ENCODE peak calls at places on chromosomes 1 and 21, in four cellular contexts. I, C, O and R are unnamed samples.
A peak's percentile ranks its signal among the peaks of the same experiment; 100 is the strongest.

GRCh38 chr1:243621973-243622372 is 228.1 kb downstream of the AKT3 start:
- DNase-seq in C (no peak), I (no peak), O (no peak), R (no peak)

GRCh38 chr1:180912801-180913616 is at the start of gene KIAA1614:
- DNase-seq in C (no peak), O (no peak), I (peak; percentile 81), R (peak; percentile 97)

GRCh38 chr1:8847990-8848389 is 30.5 kb downstream of the ENO1 start:
- DNase-seq in O (no peak), I (no peak), C (no peak), R (no peak)

GRCh38 chr1:164991763-164992162 is 364.8 kb downstream of the LMX1A start:
- DNase-seq in O (no peak), I (no peak), C (no peak), R (peak; percentile 37)

GRCh38 chr1:31122779-31123178 is 57.3 kb upstream of the PUM1 start:
- DNase-seq in O (no peak), I (peak; percentile 18), C (no peak), R (no peak)

GRCh38 chr1:185645201-185645640 is 89.0 kb upstream of the HMCN1 start:
- DNase-seq in O (no peak), I (peak; percentile 24), C (no peak), R (no peak)

GRCh38 chr1:24294228-24294672 is 24.9 kb upstream of the GRHL3 start:
- DNase-seq in I (peak; percentile 98), C (no peak), O (no peak), R (peak; percentile 79)

GRCh38 chr1:18836654-18837053 is 22.8 kb downstream of the TAS1R2 start:
- DNase-seq in I (no peak), O (peak; percentile 64), C (peak; percentile 22), R (no peak)

GRCh38 chr1:244394346-244394745 is 57.4 kb downstream of the ADSS2 start:
- DNase-seq in O (no peak), I (no peak), C (no peak), R (no peak)

GRCh38 chr1:79929356-79929755 is 922.8 kb upstream of the ADGRL4 start:
- DNase-seq in O (no peak), I (peak; percentile 5), C (no peak), R (no peak)

GRCh38 chr1:166069390-166069789 is 97.4 kb downstream of the FAM78B start:
- DNase-seq in O (peak; percentile 63), I (peak; percentile 24), C (no peak), R (no peak)

GRCh38 chr1:183023601-183024351 is 556 bp downstream of the LAMC1 start:
- DNase-seq in C (peak; percentile 61), I (peak; percentile 74), O (peak; percentile 84), R (peak; percentile 83)

GRCh38 chr1:205262706-205263105 is 35.0 kb downstream of the TMCC2 start:
- DNase-seq in O (no peak), C (no peak), I (no peak), R (peak; percentile 76)

GRCh38 chr1:172449585-172450523 is 6.0 kb upstream of the PIGC start:
- DNase-seq in C (peak; percentile 39), I (peak; percentile 83), O (peak; percentile 84), R (peak; percentile 47)

GRCh38 chr1:228547464-228547792 is 60.2 kb downstream of the RNF187 start:
- DNase-seq in C (no peak), O (no peak), I (no peak), R (no peak)

GRCh38 chr21:24861471-24861870 is 745.8 kb downstream of the MRPL39 start:
- DNase-seq in I (no peak), O (no peak), C (no peak), R (no peak)

GRCh38 chr1:51664412-51665240 is 47.7 kb downstream of the OSBPL9 start:
- DNase-seq in O (no peak), C (no peak), I (peak; percentile 65), R (peak; percentile 32)

GRCh38 chr1:1876335-1876935 is 14.5 kb downstream of the GNB1 start:
- DNase-seq in I (peak; percentile 61), O (no peak), C (no peak), R (peak; percentile 78)

GRCh38 chr1:234750922-234751595 is 141.1 kb upstream of the IRF2BP2 start:
- DNase-seq in I (no peak), C (no peak), O (no peak), R (no peak)

GRCh38 chr1:230728710-230729392 is 14.9 kb upstream of the AGT start:
- DNase-seq in C (no peak), O (no peak), I (no peak), R (no peak)

GRCh38 chr1:117674521-117675400 is 68.9 kb downstream of the TENT5C start:
- DNase-seq in C (no peak), I (peak; percentile 76), O (peak; percentile 74), R (peak; percentile 90)

GRCh38 chr1:109218516-109218915 is 4.8 kb downstream of the SARS1 start:
- DNase-seq in O (no peak), C (no peak), I (no peak), R (no peak)

GRCh38 chr1:47432071-47433036 is 5.5 kb upstream of the FOXD2 start:
- DNase-seq in I (peak; percentile 88), C (no peak), O (peak; percentile 82), R (peak; percentile 97)

GRCh38 chr21:39502631-39503030 is 50.9 kb downstream of the SH3BGR start:
- DNase-seq in C (no peak), O (no peak), I (no peak), R (peak; percentile 31)

GRCh38 chr1:177912991-177913390 is 56.9 kb downstream of the SEC16B start:
- DNase-seq in O (no peak), C (no peak), I (no peak), R (no peak)

GRCh38 chr1:115491303-115492018 is 150.3 kb upstream of the VANGL1 start:
- DNase-seq in I (no peak), C (no peak), O (no peak), R (no peak)

GRCh38 chr21:16968436-16968835 is 544.4 kb upstream of the CXADR start:
- DNase-seq in C (no peak), O (no peak), I (no peak), R (no peak)

GRCh38 chr1:179447489-179447888 is 81.7 kb downstream of the AXDND1 start:
- DNase-seq in I (peak; percentile 23), O (peak; percentile 66), C (peak; percentile 12), R (no peak)

GRCh38 chr21:44612029-44612486 is at the start of gene KRTAP10-8:
- DNase-seq in C (no peak), I (no peak), O (no peak), R (no peak)

GRCh38 chr1:93769767-93770166 is 88.1 kb upstream of the BCAR3 start:
- DNase-seq in O (no peak), C (no peak), I (no peak), R (no peak)

GRCh38 chr1:14826172-14826636 is 227.7 kb downstream of the KAZN start:
- DNase-seq in O (no peak), I (peak; percentile 93), C (no peak), R (peak; percentile 54)

GRCh38 chr1:168225476-168226190 is at the start of gene SFT2D2:
- DNase-seq in O (peak; percentile 94), I (peak; percentile 88), C (peak; percentile 49), R (peak; percentile 96)

GRCh38 chr1:213284626-213285025 is 233.6 kb downstream of the RPS6KC1 start:
- DNase-seq in O (no peak), I (peak; percentile 55), C (no peak), R (peak; percentile 67)

GRCh38 chr1:77556045-77556444 is 126.4 kb downstream of the ZZZ3 start:
- DNase-seq in I (no peak), O (no peak), C (no peak), R (no peak)

GRCh38 chr1:11070876-11071275 is 11.1 kb upstream of the SRM start:
- DNase-seq in I (no peak), O (no peak), C (no peak), R (peak; percentile 13)

GRCh38 chr1:11067716-11068495 is 8.1 kb upstream of the SRM start:
- DNase-seq in C (no peak), I (no peak), O (no peak), R (peak; percentile 51)

GRCh38 chr1:11071463-11072215 is 11.8 kb upstream of the SRM start:
- DNase-seq in O (peak; percentile 61), I (no peak), C (no peak), R (peak; percentile 22)

GRCh38 chr1:11068556-11069232 is 8.9 kb upstream of the SRM start:
- DNase-seq in I (no peak), O (no peak), C (no peak), R (peak; percentile 62)

DNA sequence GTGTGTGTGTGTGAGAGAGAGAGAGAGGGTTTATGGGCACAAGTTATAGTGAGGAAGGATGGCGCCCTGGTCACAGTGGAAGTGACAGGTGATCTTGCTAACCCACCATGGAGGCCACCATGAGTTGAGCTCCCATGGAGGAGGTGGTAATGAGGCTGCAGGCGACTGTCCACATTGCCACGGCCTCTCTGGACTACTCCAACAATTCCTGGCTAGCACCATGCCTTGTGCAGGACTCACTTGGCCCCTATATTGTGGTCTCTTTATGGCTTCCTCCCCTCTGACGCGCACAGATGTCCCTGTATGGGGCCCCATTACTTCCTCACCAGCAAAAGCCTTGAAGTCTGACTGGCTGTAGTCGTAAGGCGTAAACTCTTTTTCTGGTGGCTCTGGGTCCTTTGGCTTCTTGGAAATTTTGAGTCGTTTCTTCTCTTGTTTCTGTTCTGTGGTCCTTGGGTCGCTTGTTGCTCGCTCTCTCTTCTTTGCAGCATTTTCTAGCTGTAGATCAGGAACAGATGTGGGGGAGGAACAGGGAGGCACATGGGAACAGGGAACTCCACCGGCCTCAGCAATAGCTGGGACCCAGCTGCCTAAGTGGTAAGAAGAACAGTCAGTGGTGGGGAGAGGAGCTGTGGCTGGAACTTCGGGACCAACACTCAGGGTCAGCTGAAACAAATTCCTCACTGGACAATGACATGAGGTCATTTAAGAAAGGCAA is 9.6 kb upstream of the SRM start:
- DNase-seq in C (no peak), O (no peak), I (no peak), R (peak; percentile 62)
- H2AFZ ChIP-seq in C (no peak overlapping the region), O (no peak overlapping the region), I (no peak overlapping the region), R (no peak overlapping the region)

GRCh38 chr1:227136210-227136609 is 182.1 kb downstream of the CDC42BPA start:
- DNase-seq in I (no peak), C (no peak), O (no peak), R (peak; percentile 65)
- H3K4me1 ChIP-seq in I (no peaks in the 10 kb centered on the region), C (no peaks in the 10 kb centered on the region), O (no peaks in the 10 kb centered on the region), R (no peaks in the 10 kb centered on the region)

DNA sequence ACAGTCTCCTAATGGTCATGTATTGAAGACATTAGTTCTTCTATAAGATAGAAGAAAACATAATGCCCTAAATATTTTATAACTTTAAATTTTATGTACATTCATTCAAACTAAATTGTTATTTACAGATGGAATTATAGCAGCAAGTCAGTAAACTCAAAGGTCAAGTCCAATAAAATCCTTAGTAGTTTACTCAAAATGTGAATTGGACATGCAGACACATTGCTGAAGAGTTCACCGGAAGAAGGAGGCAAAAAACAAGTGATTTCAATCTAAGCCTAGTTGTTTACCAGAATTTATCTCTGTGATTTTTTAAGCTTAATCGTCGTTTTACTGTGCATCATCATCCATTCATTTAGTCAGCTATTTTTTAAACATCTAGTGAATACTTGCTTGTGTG is 149.7 kb downstream of the GREM2 start:
- DNase-seq in C (no peak), O (no peak), I (no peak), R (no peak)
- H2AFZ ChIP-seq in C (no peak overlapping the region), O (no peak overlapping the region), I (no peak overlapping the region), R (no peak overlapping the region)

DNA sequence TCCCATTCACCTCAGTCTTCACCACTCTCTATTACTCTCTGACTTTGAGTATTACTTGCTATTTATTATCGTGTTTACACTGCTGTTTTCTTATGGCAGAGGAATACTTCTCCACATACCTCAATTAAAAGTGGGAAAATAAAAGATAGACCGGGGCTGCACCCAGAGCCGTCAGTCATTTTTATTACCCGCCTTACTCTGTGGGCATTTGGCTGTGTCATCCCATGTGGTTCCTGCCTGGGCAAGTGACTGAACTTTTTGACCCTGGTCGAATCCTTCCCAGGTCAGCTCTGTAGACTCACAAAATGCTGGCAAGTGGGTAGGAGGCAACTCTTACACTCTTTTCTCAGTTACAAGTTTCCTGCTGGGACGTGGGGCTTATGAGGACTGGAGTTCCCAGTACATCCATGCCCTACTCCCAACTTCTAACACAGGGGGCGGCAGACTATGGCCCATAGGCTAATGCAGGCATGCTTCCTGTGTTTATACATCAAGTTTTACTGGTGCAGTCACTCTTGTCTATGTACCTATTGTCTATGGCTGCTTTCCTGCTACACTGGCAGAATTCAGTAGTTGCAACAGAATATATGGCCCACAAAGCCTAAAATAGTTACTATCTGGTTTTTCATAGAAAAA is 69.5 kb upstream of the KCND3 start:
- DNase-seq in I (no peak), O (no peak), C (no peak), R (no peak)
- H3K4me1 ChIP-seq in I (no peaks in the 10 kb centered on the region), O (peaks cover 5% of the 10 kb centered on the region), C (no peaks in the 10 kb centered on the region), R (no peaks in the 10 kb centered on the region)